ENCODE peak calls at places on chromosomes 5 and 9, in seven cellular contexts. Z is fibroblast of lung, L is Karpas-422, F is keratinocyte, O is GM23248, J is astrocyte, K is NT2/D1. X is an unnamed sample.

GRCh38 chr5:140549237-140550144 is 2.0 kb downstream of the EIF4EBP3 start:
- DNase-seq in Z (peak), L (peak), F (no peak), O (peak), J (no peak), K (no peak), X (peak)

GRCh38 chr9:125399165-125399564 is 137.5 kb downstream of the GAPVD1 start:
- DNase-seq in Z (no peak), L (peak), F (no peak), O (no peak), J (no peak), K (no peak), X (no peak)

GRCh38 chr5:124524552-124525232 is 221.7 kb downstream of the ZNF608 start:
- DNase-seq in Z (no peak), L (peak), F (no peak), O (no peak), J (no peak), K (no peak), X (no peak)

GRCh38 chr9:75146229-75146628 is 57.9 kb downstream of the OSTF1 start:
- DNase-seq in Z (peak), L (no peak), F (no peak), O (peak), J (peak), K (no peak), X (no peak)

GRCh38 chr5:123207852-123208251 is 118.8 kb downstream of the PRDM6 start:
- DNase-seq in Z (no peak), L (no peak), F (no peak), O (no peak), J (no peak), K (no peak), X (no peak)

GRCh38 chr5:93831449-93831848 is 90.0 kb upstream of the POU5F2 start:
- DNase-seq in Z (peak), L (no peak), F (peak), O (peak), J (peak), K (no peak), X (no peak)

GRCh38 chr5:81852277-81853004 is 101.5 kb upstream of the SSBP2 start:
- DNase-seq in Z (peak), L (peak), F (no peak), O (peak), J (peak), K (no peak), X (peak)

GRCh38 chr5:37580106-37580505 is 201.0 kb downstream of the WDR70 start:
- DNase-seq in Z (no peak), L (no peak), F (no peak), O (no peak), J (no peak), K (no peak), X (no peak)

GRCh38 chr9:131522257-131523085 is 8.6 kb downstream of the UCK1 start:
- DNase-seq in Z (no peak), L (no peak), F (no peak), O (no peak), J (no peak), K (no peak), X (no peak)

GRCh38 chr9:115006660-115007059 is 76.3 kb upstream of the TNFSF8 start:
- DNase-seq in Z (peak), L (no peak), F (no peak), O (peak), J (peak), K (no peak), X (no peak)

GRCh38 chr9:110443146-110443877 is 105.6 kb upstream of the TXNDC8 start:
- DNase-seq in Z (peak), L (no peak), F (no peak), O (peak), J (peak), K (no peak), X (no peak)

GRCh38 chr9:36327903-36328302 is 69.7 kb upstream of the GNE start:
- DNase-seq in Z (peak), L (peak), F (no peak), O (peak), J (peak), K (no peak), X (no peak)

GRCh38 chr9:113928269-113928668 is 52.2 kb downstream of the ZNF618 start:
- DNase-seq in Z (no peak), L (no peak), F (no peak), O (no peak), J (no peak), K (no peak), X (no peak)

DNA sequence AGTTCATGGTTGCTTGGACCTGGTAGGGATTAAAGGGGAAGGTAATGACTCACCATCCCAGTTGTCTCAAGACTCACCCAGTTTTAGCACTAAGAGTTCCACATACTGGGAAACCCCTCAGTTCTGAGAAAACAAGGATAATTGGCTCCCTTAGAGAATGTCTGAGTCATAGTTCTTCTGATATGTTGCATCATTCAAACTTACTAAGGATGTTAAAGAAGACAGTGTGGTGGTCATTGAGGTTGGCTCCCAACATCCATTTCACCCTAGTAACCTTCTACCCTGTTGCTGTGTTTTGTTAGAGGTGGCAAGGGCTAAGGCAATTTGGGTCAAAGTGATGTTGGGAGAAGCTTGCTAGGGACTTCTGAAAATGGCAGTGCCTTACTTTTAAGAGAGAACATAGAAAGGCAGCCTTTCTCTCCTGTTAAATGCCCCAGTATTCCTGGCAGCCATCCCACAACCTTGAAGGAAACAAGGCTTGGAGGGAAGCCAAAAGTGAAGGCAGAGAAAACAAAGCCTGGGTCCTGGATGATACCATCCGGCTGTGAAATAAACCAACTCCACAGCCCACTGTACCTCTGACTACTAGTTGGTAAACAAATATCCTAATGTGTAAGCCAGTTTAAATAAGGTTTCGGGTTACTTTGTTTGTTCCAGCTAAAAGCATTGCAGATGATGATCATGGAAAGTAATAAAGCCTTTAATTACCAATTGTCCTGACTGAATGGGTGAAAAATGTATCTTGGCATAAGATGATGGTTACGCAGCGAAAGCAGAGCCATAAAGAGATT is 80.4 kb upstream of the ADAMTSL1 start:
- DNase-seq in Z (peak), L (no peak), F (peak), O (peak), J (peak), K (no peak), X (no peak)
- H3K9ac ChIP-seq in Z (no peak), L (no peak), F (peak), O (peak), J (peak), K (no peak), X (no peak)

GRCh38 chr5:4873656-4874055 is 266.5 kb upstream of the ADAMTS16 start:
- DNase-seq in Z (no peak), L (no peak), F (no peak), O (no peak), J (no peak), K (no peak), X (no peak)
- H3K9ac ChIP-seq in Z (no peak), L (no peak), F (no peak), O (no peak), J (no peak), K (no peak), X (no peak)

DNA sequence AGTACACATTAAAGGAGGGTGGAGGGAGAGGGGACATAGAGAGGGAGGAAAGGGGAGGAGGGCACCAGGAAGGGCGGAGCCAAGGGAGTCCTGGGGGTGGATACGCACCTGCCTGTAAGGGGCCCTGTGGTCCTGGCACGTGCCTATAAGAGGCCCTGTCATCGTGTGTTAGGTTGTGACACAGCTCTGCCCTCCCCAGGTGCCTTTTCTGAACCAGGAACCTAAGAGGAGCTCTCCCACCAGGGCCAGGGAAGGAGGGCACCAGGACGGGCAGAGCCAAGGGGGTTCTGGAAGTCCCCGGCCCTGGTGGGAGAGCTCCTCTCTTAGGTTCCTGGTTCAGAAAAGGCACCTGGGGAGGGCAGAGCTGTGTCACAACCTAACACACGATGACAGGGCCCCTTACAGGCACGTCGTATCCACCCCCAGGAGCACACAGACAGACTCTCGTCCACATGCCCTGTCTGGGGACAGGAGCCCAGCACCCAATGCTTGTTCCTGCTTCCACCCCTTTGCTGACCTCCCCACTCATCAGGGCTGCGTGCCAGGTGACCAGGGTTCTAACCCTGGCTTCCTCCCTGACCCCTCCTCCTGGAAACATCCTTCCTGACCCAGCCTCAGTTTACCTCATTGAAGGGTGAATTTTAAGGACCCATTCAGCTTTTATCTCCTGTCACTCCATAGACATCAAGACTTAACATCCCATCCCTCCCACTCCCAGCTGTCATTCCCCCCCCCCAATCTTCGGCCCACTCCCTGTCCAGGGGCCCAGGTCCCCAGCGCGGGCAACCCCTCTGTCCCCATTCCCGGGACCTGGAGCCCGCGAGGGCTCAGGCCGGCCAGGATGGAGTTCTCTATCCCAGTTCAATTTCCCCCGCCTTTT is 12.9 kb upstream of the OLFM1 start:
- DNase-seq in Z (no peak), L (no peak), F (no peak), O (no peak), J (no peak), K (no peak), X (no peak)
- H3K9ac ChIP-seq in Z (no peak), L (no peak), F (no peak), O (peak), J (no peak), K (no peak), X (no peak)

GRCh38 chr5:148791696-148792095 is 34.7 kb upstream of the ADRB2 start:
- DNase-seq in Z (no peak), L (no peak), F (peak), O (no peak), J (no peak), K (no peak), X (no peak)
- H3K9ac ChIP-seq in Z (no peak), L (no peak), F (peak), O (no peak), J (no peak), K (no peak), X (no peak)

DNA sequence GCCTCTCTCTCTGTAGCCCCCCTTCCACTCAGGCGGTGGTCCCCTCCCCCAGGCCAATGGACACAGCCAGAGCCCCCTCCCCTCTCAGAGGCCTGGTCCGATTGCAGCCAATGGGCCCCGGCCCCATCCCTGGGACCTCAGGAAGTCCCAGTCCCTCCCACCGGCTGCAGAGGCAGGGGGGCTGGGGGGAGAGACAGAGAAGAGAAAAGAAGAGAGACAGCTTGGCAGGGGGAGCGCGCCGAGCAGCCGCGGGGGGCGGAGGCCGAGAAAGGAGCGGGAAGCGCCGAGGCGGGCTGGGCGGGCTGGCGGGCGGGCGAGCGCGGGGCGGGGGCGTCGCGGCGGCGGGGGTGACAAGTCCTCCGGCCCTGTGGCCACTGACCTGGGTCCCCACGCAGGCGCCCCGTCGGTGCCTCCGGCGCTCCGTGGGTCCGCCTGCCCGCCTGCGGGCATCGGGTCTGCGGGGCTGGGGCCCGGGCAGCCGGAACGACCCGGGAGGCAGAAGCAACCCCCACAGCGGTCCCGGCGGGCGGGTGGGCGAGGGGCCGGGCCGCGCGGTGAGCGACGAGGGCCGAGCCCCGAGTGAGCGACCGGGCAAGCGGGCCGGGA is 11.8 kb downstream of the CNTFR start:
- DNase-seq in Z (no peak), L (no peak), F (no peak), O (no peak), J (no peak), K (no peak), X (no peak)
- H3K9ac ChIP-seq in Z (no peak), L (no peak), F (no peak), O (no peak), J (no peak), K (peak), X (no peak)

DNA sequence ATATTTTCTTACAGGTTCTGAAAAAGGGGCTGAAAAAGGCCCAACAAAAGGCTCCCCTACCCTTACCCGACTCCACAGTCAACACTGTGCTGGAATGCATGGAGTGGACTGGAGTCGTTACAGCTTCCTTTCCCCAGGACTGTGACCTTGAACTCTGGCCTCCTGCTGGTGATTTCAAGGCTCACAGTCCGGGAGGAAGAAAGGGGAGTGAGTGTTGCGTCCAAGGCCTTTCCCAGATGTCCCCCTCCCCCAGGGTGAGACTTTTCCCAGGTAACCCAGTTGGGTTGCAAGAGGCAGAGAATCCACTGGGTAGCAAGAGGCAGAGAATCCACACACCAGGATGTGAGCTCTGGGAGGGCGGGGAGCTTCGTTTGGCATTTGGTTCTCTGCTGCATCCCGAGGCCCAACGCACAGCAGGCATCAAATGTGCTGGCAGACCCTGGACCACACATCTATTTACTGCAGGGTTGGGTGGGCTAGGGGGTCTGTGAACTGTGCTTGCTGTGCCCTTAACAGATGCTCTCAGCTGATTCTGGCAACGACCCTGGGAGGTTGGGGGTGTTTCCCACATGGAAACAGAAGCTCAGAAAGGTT is 37.5 kb downstream of the FABP6 start:
- DNase-seq in Z (no peak), L (no peak), F (no peak), O (no peak), J (no peak), K (no peak), X (no peak)
- H3K9ac ChIP-seq in Z (no peak), L (no peak), F (no peak), O (no peak), J (no peak), K (no peak), X (no peak)

GRCh38 chr9:72527801-72528195 is 6.4 kb downstream of the TMC1 start:
- DNase-seq in Z (no peak), L (no peak), F (no peak), O (no peak), J (no peak), K (no peak), X (no peak)
- H3K9ac ChIP-seq in Z (peak), L (no peak), F (peak), O (peak), J (peak), K (peak), X (peak)

GRCh38 chr5:44388504-44389409 is 463 bp downstream of the FGF10 start:
- DNase-seq in Z (no peak), L (no peak), F (no peak), O (peak), J (no peak), K (no peak), X (no peak)
- H3K9ac ChIP-seq in Z (no peak), L (no peak), F (no peak), O (no peak), J (no peak), K (no peak), X (no peak)

DNA sequence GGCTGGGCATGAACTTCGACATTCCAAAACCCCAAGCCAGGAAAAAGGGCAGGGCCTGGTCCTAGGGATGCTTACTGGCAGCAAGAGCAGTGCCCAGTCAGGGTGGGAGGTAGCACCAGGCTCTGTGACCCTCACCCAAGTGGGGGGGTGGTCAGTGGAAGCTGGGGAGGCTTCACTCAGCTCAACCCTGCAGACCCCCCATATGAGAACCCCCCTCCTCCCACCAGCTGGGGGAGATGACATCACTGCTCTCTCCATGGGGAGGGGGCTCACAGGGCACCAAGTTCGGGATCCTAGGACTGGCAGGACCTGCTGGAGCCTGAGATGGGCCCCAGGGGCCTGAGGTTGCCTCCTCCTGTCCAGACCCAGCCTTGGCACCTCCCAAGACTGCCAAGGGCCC is 4.7 kb downstream of the DNLZ start:
- DNase-seq in Z (no peak), L (no peak), F (no peak), O (no peak), J (no peak), K (no peak), X (no peak)
- H3K9ac ChIP-seq in Z (no peak), L (no peak), F (no peak), O (no peak), J (no peak), K (no peak), X (no peak)

X was measured in DND-41.